ENCODE peak calls at places on chromosomes 2 and 18, in ten cellular contexts. E is astrocyte of the cerebellum, A is fibroblast of lung, R is PC-3, P is GM12865, N is lower leg skin, W is endothelial cell of umbilical vein, K is fibroblast of pulmonary artery, J is body of pancreas, T is heart right ventricle. I is an unnamed sample.

GRCh38 chr2:157789161-157789720 is 86.9 kb downstream of the ACVR1 start:
- DNase-seq in E (no peak), P (no peak), R (no peak), A (peak), W (peak), J (no peak), T (peak), K (no peak), N (no peak), I (no peak)

GRCh38 chr2:7815726-7816125 is 866.1 kb upstream of the ID2 start:
- DNase-seq in W (no peak), T (no peak), E (no peak), A (no peak), K (no peak), P (no peak), J (no peak), N (no peak), R (no peak), I (no peak)

GRCh38 chr18:28999711-29000110 is 822.8 kb upstream of the CDH2 start:
- DNase-seq in E (no peak), A (no peak), N (no peak), T (no peak), K (no peak), P (no peak), W (no peak), J (no peak), R (no peak), I (peak)

GRCh38 chr2:212538156-212539144 is at the start of gene ERBB4:
- DNase-seq in A (no peak), N (peak), E (no peak), R (peak), T (peak), K (no peak), J (no peak), P (no peak), W (peak), I (no peak)

GRCh38 chr2:36618381-36618780 is 20.4 kb upstream of the FEZ2 start:
- DNase-seq in N (no peak), P (peak), R (peak), J (no peak), W (peak), A (peak), E (peak), T (peak), K (peak), I (no peak)

GRCh38 chr2:25833566-25833965 is 44.7 kb downstream of the ASXL2 start:
- DNase-seq in W (no peak), N (no peak), T (no peak), K (no peak), R (no peak), J (no peak), P (no peak), A (no peak), E (no peak), I (no peak)

GRCh38 chr18:79503891-79504475 is 108.3 kb downstream of the NFATC1 start:
- DNase-seq in P (no peak), K (no peak), E (no peak), R (no peak), N (peak), T (no peak), J (no peak), A (no peak), W (no peak), I (no peak)

GRCh38 chr2:43161650-43162542 is 64.5 kb downstream of the ZFP36L2 start:
- DNase-seq in K (no peak), W (no peak), J (no peak), E (no peak), A (no peak), T (no peak), P (no peak), N (no peak), R (no peak), I (no peak)

GRCh38 chr2:102473020-102473419 is at the start of gene SLC9A4:
- DNase-seq in W (peak), T (no peak), E (peak), K (peak), J (peak), N (no peak), A (peak), P (peak), R (peak), I (no peak)

GRCh38 chr2:29519996-29520395 is 401.4 kb downstream of the ALK start:
- DNase-seq in E (no peak), R (peak), W (no peak), A (no peak), J (no peak), P (no peak), K (peak), N (no peak), T (no peak), I (peak)

GRCh38 chr2:12605936-12606335 is 110.8 kb upstream of the TRIB2 start:
- DNase-seq in E (no peak), J (no peak), K (peak), A (no peak), P (no peak), T (no peak), W (no peak), R (no peak), N (no peak), I (no peak)

GRCh38 chr2:96146881-96147592 is 1.8 kb upstream of the DUSP2 start:
- DNase-seq in E (no peak), J (no peak), P (no peak), R (no peak), W (no peak), N (no peak), A (no peak), T (peak), K (no peak), I (no peak)

GRCh38 chr2:120251077-120251476 is 1.6 kb upstream of the RALB start:
- DNase-seq in E (no peak), W (no peak), P (no peak), K (no peak), N (no peak), R (no peak), T (no peak), J (no peak), A (no peak), I (no peak)

GRCh38 chr2:193332938-193333337 is 1138.2 kb upstream of the TMEFF2 start:
- DNase-seq in P (no peak), A (no peak), J (no peak), R (peak), K (no peak), N (no peak), T (no peak), W (no peak), E (no peak), I (no peak)

GRCh38 chr2:25279091-25279651 is 62.6 kb downstream of the DNMT3A start:
- DNase-seq in N (peak), A (peak), W (peak), P (peak), K (peak), J (no peak), R (no peak), T (peak), E (no peak), I (no peak)

GRCh38 chr2:227324671-227325055 is 388 bp upstream of the MFF start:
- DNase-seq in T (peak), R (no peak), K (no peak), A (no peak), W (no peak), N (no peak), P (peak), J (peak), E (no peak), I (no peak)

GRCh38 chr2:238476258-238476657 is 49.5 kb downstream of the ASB1 start:
- DNase-seq in K (no peak), P (no peak), J (no peak), W (no peak), E (no peak), R (no peak), T (no peak), A (no peak), N (peak), I (no peak)

GRCh38 chr18:8029061-8029460 is 461.9 kb downstream of the PTPRM start:
- DNase-seq in E (no peak), N (no peak), A (no peak), P (no peak), R (no peak), K (no peak), W (no peak), J (peak), T (no peak), I (no peak)

GRCh38 chr18:22363867-22364463 is 53.8 kb downstream of the CTAGE1 start:
- DNase-seq in W (peak), E (no peak), P (no peak), T (no peak), J (no peak), R (peak), K (peak), A (peak), N (no peak), I (no peak)
- TF ChIP-seq CTCF in W (no peak), E (peak), P (no peak), T (peak), J (peak), R (peak), K (peak), A (no peak), N (no peak), I (no peak)

DNA sequence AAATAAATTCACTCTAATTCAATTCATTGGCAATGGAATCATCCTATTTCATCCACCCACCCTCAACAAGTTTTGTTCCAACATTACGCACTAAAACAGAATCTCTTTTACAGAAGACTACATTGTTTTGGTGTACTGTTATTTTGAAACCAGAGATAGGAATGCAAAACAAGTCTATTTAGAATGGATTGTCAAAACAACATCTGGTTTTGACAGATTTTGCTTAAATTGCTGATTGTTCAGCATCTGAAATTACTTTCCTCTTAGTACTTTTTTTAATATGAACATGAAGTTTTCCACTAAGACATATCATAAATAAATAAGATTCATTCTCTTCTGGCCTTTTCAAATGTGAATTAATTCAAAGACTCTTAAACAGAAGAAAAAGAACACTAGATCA is 323.9 kb upstream of the TFPI start:
- DNase-seq in T (no peak), K (no peak), J (no peak), R (no peak), P (no peak), W (no peak), N (no peak), E (no peak), A (peak), I (no peak)
- H3K4me3 ChIP-seq in T (no peak), K (no peak), J (no peak), R (no peak), P (no peak), W (no peak), N (no peak), E (no peak), A (no peak), I (no peak)

GRCh38 chr2:71455011-71455740 is 1.8 kb downstream of the DYSF start:
- DNase-seq in K (no peak), A (no peak), W (peak), J (no peak), P (no peak), R (no peak), T (no peak), E (no peak), N (peak), I (no peak)

GRCh38 chr2:71453404-71454220 is at the start of gene DYSF:
- DNase-seq in A (peak), T (peak), R (peak), W (no peak), E (no peak), N (no peak), K (peak), P (no peak), J (peak), I (no peak)

GRCh38 chr2:71451695-71452094 is 1.7 kb upstream of the DYSF start:
- DNase-seq in R (no peak), A (no peak), W (no peak), K (no peak), N (no peak), P (no peak), T (no peak), J (no peak), E (no peak), I (no peak)

GRCh38 chr2:71454221-71455010 is 1.1 kb downstream of the DYSF start:
- DNase-seq in J (no peak), A (no peak), K (no peak), E (no peak), W (no peak), R (peak), N (peak), P (no peak), T (peak), I (no peak)

DNA sequence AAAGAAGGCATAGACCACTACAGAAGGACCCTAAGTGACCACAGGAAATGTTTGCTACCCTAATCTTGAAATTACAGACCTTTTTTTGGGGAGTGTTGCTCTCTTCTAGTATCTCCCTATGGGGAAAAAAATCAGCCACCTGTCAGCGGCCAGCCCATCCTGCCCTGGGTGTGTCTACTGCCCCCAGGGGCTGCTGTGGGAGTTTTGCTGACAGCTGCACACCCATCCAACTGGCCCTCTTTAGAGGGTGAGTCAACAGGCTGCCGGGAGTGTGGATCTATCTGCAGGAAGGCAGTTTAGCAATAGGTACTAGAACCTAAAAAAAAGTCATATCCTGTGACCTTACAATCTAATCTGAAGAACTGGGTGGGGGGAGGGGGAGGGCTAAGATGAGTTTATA is 796 bp upstream of the DYSF start:
- DNase-seq in E (no peak), K (peak), W (peak), T (peak), P (peak), R (peak), A (peak), N (no peak), J (no peak), I (no peak)
- TF ChIP-seq CTCF in E (peak), K (peak), W (peak), T (peak), P (no peak), R (peak), A (no peak), N (no peak), J (no peak), I (no peak)

DNA sequence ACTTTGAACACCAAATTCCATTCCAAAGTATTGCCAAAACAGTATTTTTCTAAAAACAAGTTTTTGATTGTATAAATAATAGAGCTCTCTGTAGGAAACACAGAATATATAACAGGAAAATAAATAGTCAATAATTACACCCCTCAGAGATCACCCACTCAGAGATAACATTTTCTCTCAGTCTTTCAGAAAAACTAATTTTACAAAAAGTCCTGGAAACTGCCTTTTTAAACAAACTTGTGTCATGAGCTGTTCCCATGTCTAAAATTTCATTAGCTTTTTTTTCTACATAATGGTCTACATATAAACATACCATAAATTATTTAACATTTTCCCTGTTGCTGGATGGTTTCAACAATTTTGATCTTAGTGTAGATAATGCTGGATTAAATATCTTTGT is 1.2 kb upstream of the WDSUB1 start:
- DNase-seq in A (no peak), K (no peak), T (no peak), J (no peak), R (no peak), N (no peak), P (no peak), E (no peak), W (no peak), I (no peak)
- H3K4me3 ChIP-seq in A (no peak), K (no peak), T (no peak), J (no peak), R (no peak), N (no peak), P (no peak), E (no peak), W (no peak), I (no peak)

GRCh38 chr2:15941970-15942710 is 1.8 kb downstream of the MYCN start:
- DNase-seq in W (peak), J (no peak), K (no peak), E (no peak), T (peak), N (peak), R (no peak), P (no peak), A (no peak), I (no peak)
- TF ChIP-seq CTCF in W (no peak), J (no peak), K (no peak), E (no peak), T (no peak), N (no peak), R (no peak), P (no peak), A (no peak), I (no peak)

I was measured in AG04449.